ENCODE peak calls at places on chromosomes 4 and X, in seven cellular contexts. Y is heart left ventricle, E is prostate gland, J is suprapubic skin, C is transverse colon, O is uterus, K is breast epithelium. M is an unnamed sample. For H3K36me3 and H3K4me1, the result is how much of the 10 kb centered on the place peaks cover.

GRCh38 chr4:73615613-73616012 is 4.6 kb downstream of the RASSF6 start:
- DNase-seq in Y (no peak), E (no peak), J (no peak), C (no peak), O (no peak), K (peak), M (no peak)

GRCh38 chrX:116204947-116205346 is 34.4 kb downstream of the AGTR2 start:
- DNase-seq in Y (no peak), E (peak), J (no peak), C (no peak), O (no peak), K (no peak), M (no peak)

GRCh38 chrX:154840856-154841255 is 6.4 kb upstream of the SMIM9 start:
- DNase-seq in Y (no peak), E (no peak), J (no peak), C (no peak), O (no peak), K (no peak), M (no peak)

GRCh38 chrX:69961365-69962072 is 88.2 kb downstream of the AWAT2 start:
- DNase-seq in Y (no peak), E (no peak), J (no peak), C (no peak), O (no peak), K (no peak), M (no peak)

GRCh38 chrX:107857815-107858214 is 32.1 kb downstream of the MID2 start:
- DNase-seq in Y (no peak), E (peak), J (no peak), C (no peak), O (no peak), K (no peak), M (no peak)

GRCh38 chr4:109183851-109184345 is 118.6 kb downstream of the COL25A1 start:
- DNase-seq in Y (no peak), E (no peak), J (no peak), C (no peak), O (no peak), K (no peak), M (no peak)

GRCh38 chr4:177105526-177105925 is 204.1 kb upstream of the NEIL3 start:
- DNase-seq in Y (no peak), E (no peak), J (no peak), C (no peak), O (no peak), K (no peak), M (no peak)

GRCh38 chr4:89570931-89571330 is 263.3 kb upstream of the GPRIN3 start:
- DNase-seq in Y (no peak), E (no peak), J (no peak), C (no peak), O (no peak), K (no peak), M (no peak)

GRCh38 chr4:30535255-30535654 is 184.9 kb upstream of the PCDH7 start:
- DNase-seq in Y (no peak), E (no peak), J (no peak), C (no peak), O (no peak), K (no peak), M (no peak)

GRCh38 chr4:33649015-33649414 is 2595.3 kb downstream of the ARAP2 start:
- DNase-seq in Y (no peak), E (no peak), J (no peak), C (no peak), O (no peak), K (no peak), M (no peak)

GRCh38 chrX:13538414-13538813 is 31.0 kb upstream of the EGFL6 start:
- DNase-seq in Y (no peak), E (no peak), J (no peak), C (no peak), O (no peak), K (no peak), M (no peak)

GRCh38 chrX:45009371-45010000 is 136.5 kb downstream of the KDM6A start:
- DNase-seq in Y (no peak), E (no peak), J (no peak), C (no peak), O (no peak), K (no peak), M (no peak)

GRCh38 chr4:176150283-176150682 is 45.1 kb downstream of the SPATA4 start:
- DNase-seq in Y (no peak), E (no peak), J (no peak), C (no peak), O (no peak), K (no peak), M (no peak)

GRCh38 chr4:92012899-92013867 is 290.6 kb upstream of the GRID2 start:
- DNase-seq in Y (no peak), E (no peak), J (no peak), C (peak), O (no peak), K (no peak), M (peak)

GRCh38 chr4:26015133-26015651 is 101.2 kb downstream of the SMIM20 start:
- DNase-seq in Y (peak), E (peak), J (no peak), C (no peak), O (peak), K (peak), M (no peak)

GRCh38 chr4:10311939-10312338 is 145.3 kb downstream of the ZNF518B start:
- DNase-seq in Y (no peak), E (no peak), J (no peak), C (no peak), O (no peak), K (no peak), M (no peak)

GRCh38 chrX:45324941-45325340 is 124.3 kb upstream of the DIPK2B start:
- DNase-seq in Y (no peak), E (no peak), J (no peak), C (no peak), O (no peak), K (no peak), M (no peak)

GRCh38 chr4:128516568-128516967 is 229.0 kb upstream of the PGRMC2 start:
- DNase-seq in Y (no peak), E (no peak), J (no peak), C (no peak), O (no peak), K (no peak), M (no peak)

GRCh38 chr4:52657630-52658501 is 1.2 kb downstream of the USP46 start:
- DNase-seq in Y (peak), E (peak), J (no peak), C (no peak), O (no peak), K (no peak), M (no peak)

GRCh38 chr4:6301051-6301731 is 31.5 kb downstream of the WFS1 start:
- DNase-seq in Y (no peak), E (no peak), J (no peak), C (no peak), O (no peak), K (no peak), M (no peak)

GRCh38 chr4:6302869-6303268 is 33.2 kb downstream of the WFS1 start:
- DNase-seq in Y (no peak), E (no peak), J (no peak), C (no peak), O (no peak), K (no peak), M (no peak)

GRCh38 chr4:6306299-6306698 is 36.6 kb downstream of the WFS1 start:
- DNase-seq in Y (no peak), E (no peak), J (no peak), C (no peak), O (no peak), K (no peak), M (no peak)

GRCh38 chr4:6301732-6302442 is 32.2 kb downstream of the WFS1 start:
- DNase-seq in Y (no peak), E (no peak), J (no peak), C (no peak), O (no peak), K (no peak), M (no peak)

GRCh38 chr4:6303943-6304342 is 34.3 kb downstream of the WFS1 start:
- DNase-seq in Y (no peak), E (no peak), J (no peak), C (no peak), O (no peak), K (no peak), M (no peak)
- TF ChIP-seq POLR2A in Y (no peak), E (no peak), J (no peak), C (no peak), O (no peak), K (no peak), M (no peak)

DNA sequence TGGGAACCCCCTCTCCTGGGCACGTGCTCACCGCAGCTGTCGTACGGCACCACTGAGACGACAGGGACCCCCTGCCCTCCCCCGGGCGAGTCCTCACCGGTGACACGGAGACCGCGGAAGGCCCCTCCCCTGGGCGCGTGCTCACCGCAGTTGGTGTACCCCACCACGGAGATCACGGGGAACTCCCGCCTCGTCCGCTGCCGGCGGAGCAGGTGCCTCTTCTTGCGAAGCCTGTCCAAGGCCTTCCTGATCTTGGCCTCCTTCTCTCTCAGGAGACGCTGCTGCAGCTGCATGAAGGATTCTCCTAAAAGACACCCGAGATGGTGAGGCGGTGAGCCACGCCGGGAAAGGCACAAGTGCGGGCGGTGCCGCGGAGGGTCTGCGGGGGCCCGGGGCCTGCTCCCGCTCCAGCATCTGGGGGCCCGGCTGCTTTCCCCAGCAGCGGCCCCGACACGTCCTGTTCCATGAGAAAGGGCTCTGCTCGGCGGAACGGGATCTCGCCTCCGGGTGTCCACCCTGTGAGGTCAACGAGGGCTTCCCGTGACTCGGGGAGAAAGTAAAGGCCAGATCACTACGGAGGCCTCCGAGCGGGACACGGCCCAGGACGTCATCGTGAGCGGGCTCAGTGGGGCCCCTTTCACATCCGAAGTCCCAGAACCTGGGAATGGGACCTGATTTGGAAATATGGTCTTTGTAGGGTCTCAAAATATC is 5.8 kb downstream of the GTPBP6 start:
- DNase-seq in Y (peak), E (no peak), J (no peak), C (no peak), O (no peak), K (no peak), M (no peak)
- H3K36me3 ChIP-seq in Y (under half), E (under half), J (half or more), C (under half), O (under half), K (under half), M (under half)

GRCh38 chr4:169241480-169241879 is 29.3 kb downstream of the SH3RF1 start:
- DNase-seq in Y (no peak), E (no peak), J (no peak), C (no peak), O (no peak), K (no peak), M (no peak)
- H3K4me1 ChIP-seq in Y (half or more), E (under half), J (under half), C (under half), O (under half), K (under half), M (under half)

GRCh38 chr4:185836268-185837084 is 24.5 kb upstream of the SORBS2 start:
- DNase-seq in Y (no peak), E (no peak), J (no peak), C (no peak), O (no peak), K (no peak), M (no peak)
- TF ChIP-seq POLR2A in Y (no peak), E (no peak), J (no peak), C (no peak), O (no peak), K (no peak), M (no peak)

GRCh38 chr4:7757501-7758443 is 181.9 kb downstream of the AFAP1 start:
- DNase-seq in Y (no peak), E (peak), J (no peak), C (no peak), O (peak), K (no peak), M (no peak)
- H3K36me3 ChIP-seq in Y (under half), E (under half), J (under half), C (under half), O (under half), K (under half), M (under half)

GRCh38 chr4:122584517-122584916 is 36.3 kb downstream of the IL21 start:
- DNase-seq in Y (no peak), E (no peak), J (no peak), C (no peak), O (no peak), K (no peak), M (no peak)

GRCh38 chr4:122577808-122578781 is 42.8 kb downstream of the IL21 start:
- DNase-seq in Y (no peak), E (peak), J (no peak), C (peak), O (no peak), K (no peak), M (no peak)

GRCh38 chr4:122588453-122589238 is 32.2 kb downstream of the IL21 start:
- DNase-seq in Y (no peak), E (no peak), J (no peak), C (no peak), O (no peak), K (no peak), M (no peak)

GRCh38 chr4:122583906-122584305 is 37.0 kb downstream of the IL21 start:
- DNase-seq in Y (no peak), E (peak), J (no peak), C (no peak), O (peak), K (peak), M (no peak)
- H3K4me1 ChIP-seq in Y (under half), E (under half), J (under half), C (under half), O (under half), K (under half), M (under half)

GRCh38 chr4:151824647-151825046 is 63.8 kb upstream of the GATB start:
- DNase-seq in Y (no peak), E (no peak), J (no peak), C (no peak), O (no peak), K (no peak), M (no peak)

GRCh38 chr4:151835467-151835866 is 74.7 kb upstream of the GATB start:
- DNase-seq in Y (no peak), E (no peak), J (no peak), C (no peak), O (no peak), K (no peak), M (no peak)

GRCh38 chr4:151833174-151833573 is 72.4 kb upstream of the GATB start:
- DNase-seq in Y (no peak), E (no peak), J (no peak), C (no peak), O (no peak), K (no peak), M (no peak)

DNA sequence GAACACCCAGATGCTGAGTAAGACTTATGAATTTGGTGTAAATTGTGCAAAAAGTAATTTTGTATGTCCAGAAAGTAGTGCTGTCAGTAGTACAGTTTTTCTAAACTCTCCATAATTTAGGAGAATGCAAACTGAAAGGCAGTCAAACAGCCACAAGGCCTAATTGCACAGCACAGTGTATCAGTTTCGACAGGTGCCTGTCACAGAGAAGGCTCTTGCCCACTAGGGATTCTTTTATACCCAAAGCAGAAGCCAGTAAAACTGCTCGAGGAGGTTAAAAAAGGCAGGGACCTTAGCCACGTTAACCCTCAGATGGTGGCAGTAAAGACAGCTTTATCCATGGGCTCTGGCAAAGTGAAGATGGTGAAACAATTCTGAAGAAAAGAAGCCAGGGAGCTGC is 69.4 kb upstream of the GATB start:
- DNase-seq in Y (no peak), E (no peak), J (no peak), C (no peak), O (no peak), K (no peak), M (no peak)
- TF ChIP-seq POLR2A in Y (no peak), E (no peak), J (no peak), C (no peak), O (no peak), K (no peak), M (no peak)

DNA sequence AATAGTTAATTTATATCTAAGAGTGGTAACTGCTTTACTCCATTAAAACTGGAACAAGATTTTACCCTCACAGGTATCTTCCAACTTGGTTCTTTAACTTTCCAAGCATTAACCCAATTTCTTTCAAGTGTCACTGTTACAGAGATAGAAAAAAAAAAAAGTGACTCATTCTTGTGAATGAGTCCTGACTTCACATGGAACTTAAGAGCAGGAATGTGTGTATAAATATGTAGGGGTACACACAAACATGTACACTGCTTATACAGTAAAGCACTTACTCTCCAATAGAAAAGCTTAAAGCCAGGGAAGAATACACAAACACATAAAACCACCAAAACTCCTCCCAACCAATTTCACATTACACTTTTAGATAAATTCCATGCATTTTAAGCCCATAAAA is 38.8 kb downstream of the TAPT1 start:
- DNase-seq in Y (no peak), E (no peak), J (no peak), C (no peak), O (no peak), K (no peak), M (no peak)
- H3K36me3 ChIP-seq in Y (under half), E (under half), J (half or more), C (under half), O (under half), K (under half), M (under half)

DNA sequence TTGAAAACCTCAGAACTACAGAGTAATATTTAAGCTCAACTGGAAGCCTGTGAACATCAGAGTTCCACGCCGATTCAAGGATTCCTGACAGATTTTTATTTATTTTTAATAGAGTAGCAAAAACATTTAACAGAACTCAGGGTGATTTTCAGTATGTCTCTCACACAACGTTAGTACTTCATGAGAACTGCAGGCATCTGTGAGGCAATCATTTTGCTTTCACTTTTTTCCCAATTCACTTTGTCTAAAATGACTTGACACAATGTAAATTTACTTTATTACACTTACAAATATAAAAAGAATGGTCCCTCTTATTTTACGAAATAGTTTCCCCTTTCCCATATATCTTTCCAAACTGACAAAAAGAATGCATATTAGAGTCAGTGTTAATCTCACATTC is 869.5 kb upstream of the EPHA5 start:
- DNase-seq in Y (no peak), E (no peak), J (no peak), C (no peak), O (no peak), K (no peak), M (no peak)
- H3K4me1 ChIP-seq in Y (under half), E (under half), J (under half), C (under half), O (under half), K (under half), M (under half)

M was measured in Peyer's patch.